ENCODE peak calls at places on chromosome 1, in six cellular contexts. One of them, this sample, is unnamed.
A peak's percentile ranks its signal among the peaks of the same experiment; 100 is the strongest.

GRCh38 chr1:18149113-18149641 is 41.6 kb downstream of the IGSF21 start:
- DNase-seq in DND-41: no peak
- DNase-seq in heart right ventricle: no peak
- DNase-seq in activated naive CD8-positive, alpha-beta T cell treated with anti-CD3 and anti-CD28 coated beads, Interleukin-2, amount 10 ng/mL, durations not matched to agents 7 days and 5 days: no peak
- DNase-seq in GM13977: no peak
- DNase-seq in NCI-H774: no peak
- DNase-seq in this sample: no peak

GRCh38 chr1:205466612-205467236 is 10.9 kb upstream of the BLACAT1 start:
- DNase-seq in DND-41: no peak
- DNase-seq in heart right ventricle: no peak
- DNase-seq in activated naive CD8-positive, alpha-beta T cell treated with anti-CD3 and anti-CD28 coated beads, Interleukin-2, amount 10 ng/mL, durations not matched to agents 7 days and 5 days: no peak
- DNase-seq in GM13977: no peak
- DNase-seq in NCI-H774: no peak
- DNase-seq in this sample: no peak

GRCh38 chr1:24903560-24903954 is 26.5 kb downstream of the RUNX3 start:
- DNase-seq in DND-41: no peak
- DNase-seq in heart right ventricle: no peak
- DNase-seq in activated naive CD8-positive, alpha-beta T cell treated with anti-CD3 and anti-CD28 coated beads, Interleukin-2, amount 10 ng/mL, durations not matched to agents 7 days and 5 days: peak; percentile 25
- DNase-seq in GM13977: peak; percentile 26
- DNase-seq in NCI-H774: no peak
- DNase-seq in this sample: no peak

GRCh38 chr1:45954401-45954847 is 151.0 kb downstream of the MAST2 start:
- DNase-seq in DND-41: no peak
- DNase-seq in heart right ventricle: no peak
- DNase-seq in activated naive CD8-positive, alpha-beta T cell treated with anti-CD3 and anti-CD28 coated beads, Interleukin-2, amount 10 ng/mL, durations not matched to agents 7 days and 5 days: no peak
- DNase-seq in GM13977: no peak
- DNase-seq in NCI-H774: no peak
- DNase-seq in this sample: peak; percentile 0

GRCh38 chr1:53111073-53111556 is 31.3 kb downstream of the SLC1A7 start:
- DNase-seq in DND-41: no peak
- DNase-seq in heart right ventricle: no peak
- DNase-seq in activated naive CD8-positive, alpha-beta T cell treated with anti-CD3 and anti-CD28 coated beads, Interleukin-2, amount 10 ng/mL, durations not matched to agents 7 days and 5 days: no peak
- DNase-seq in GM13977: no peak
- DNase-seq in NCI-H774: no peak
- DNase-seq in this sample: no peak

GRCh38 chr1:115331531-115332331 is 6.3 kb downstream of the NGF start:
- DNase-seq in DND-41: no peak
- DNase-seq in heart right ventricle: no peak
- DNase-seq in activated naive CD8-positive, alpha-beta T cell treated with anti-CD3 and anti-CD28 coated beads, Interleukin-2, amount 10 ng/mL, durations not matched to agents 7 days and 5 days: no peak
- DNase-seq in GM13977: no peak
- DNase-seq in NCI-H774: no peak
- DNase-seq in this sample: no peak

GRCh38 chr1:71228727-71229371 is 148.0 kb upstream of the ZRANB2 start:
- DNase-seq in DND-41: no peak
- DNase-seq in heart right ventricle: no peak
- DNase-seq in activated naive CD8-positive, alpha-beta T cell treated with anti-CD3 and anti-CD28 coated beads, Interleukin-2, amount 10 ng/mL, durations not matched to agents 7 days and 5 days: no peak
- DNase-seq in GM13977: no peak
- DNase-seq in NCI-H774: no peak
- DNase-seq in this sample: peak; percentile 92

GRCh38 chr1:121418369-121419049 is 233.7 kb downstream of the SRGAP2C start:
- DNase-seq in DND-41: no peak
- DNase-seq in heart right ventricle: no peak
- DNase-seq in activated naive CD8-positive, alpha-beta T cell treated with anti-CD3 and anti-CD28 coated beads, Interleukin-2, amount 10 ng/mL, durations not matched to agents 7 days and 5 days: no peak
- DNase-seq in GM13977: no peak
- DNase-seq in NCI-H774: no peak
- DNase-seq in this sample: no peak

GRCh38 chr1:117001254-117001927 is at the start of gene CD101:
- DNase-seq in DND-41: no peak
- DNase-seq in heart right ventricle: no peak
- DNase-seq in activated naive CD8-positive, alpha-beta T cell treated with anti-CD3 and anti-CD28 coated beads, Interleukin-2, amount 10 ng/mL, durations not matched to agents 7 days and 5 days: no peak
- DNase-seq in GM13977: peak; percentile 69
- DNase-seq in NCI-H774: no peak
- DNase-seq in this sample: no peak

GRCh38 chr1:237671935-237672334 is 218.8 kb downstream of the ZP4 start:
- DNase-seq in DND-41: no peak
- DNase-seq in heart right ventricle: no peak
- DNase-seq in activated naive CD8-positive, alpha-beta T cell treated with anti-CD3 and anti-CD28 coated beads, Interleukin-2, amount 10 ng/mL, durations not matched to agents 7 days and 5 days: no peak
- DNase-seq in GM13977: no peak
- DNase-seq in NCI-H774: no peak
- DNase-seq in this sample: no peak

GRCh38 chr1:28259935-28260802 is 851 bp downstream of the SESN2 start:
- DNase-seq in DND-41: peak; percentile 66
- DNase-seq in heart right ventricle: peak; percentile 74
- DNase-seq in activated naive CD8-positive, alpha-beta T cell treated with anti-CD3 and anti-CD28 coated beads, Interleukin-2, amount 10 ng/mL, durations not matched to agents 7 days and 5 days: peak; percentile 62
- DNase-seq in GM13977: peak; percentile 40
- DNase-seq in NCI-H774: no peak
- DNase-seq in this sample: peak; percentile 53

GRCh38 chr1:31532114-31532644 is 44.1 kb upstream of the TINAGL1 start:
- DNase-seq in DND-41: no peak
- DNase-seq in heart right ventricle: no peak
- DNase-seq in activated naive CD8-positive, alpha-beta T cell treated with anti-CD3 and anti-CD28 coated beads, Interleukin-2, amount 10 ng/mL, durations not matched to agents 7 days and 5 days: no peak
- DNase-seq in GM13977: no peak
- DNase-seq in NCI-H774: no peak
- DNase-seq in this sample: no peak

GRCh38 chr1:204583909-204584632 is 67.9 kb downstream of the MDM4 start:
- DNase-seq in DND-41: no peak
- DNase-seq in heart right ventricle: peak; percentile 72
- DNase-seq in activated naive CD8-positive, alpha-beta T cell treated with anti-CD3 and anti-CD28 coated beads, Interleukin-2, amount 10 ng/mL, durations not matched to agents 7 days and 5 days: no peak
- DNase-seq in GM13977: no peak
- DNase-seq in NCI-H774: peak; percentile 37
- DNase-seq in this sample: no peak

GRCh38 chr1:17598251-17598650 is 58.8 kb downstream of the ARHGEF10L start:
- DNase-seq in DND-41: no peak
- DNase-seq in heart right ventricle: no peak
- DNase-seq in activated naive CD8-positive, alpha-beta T cell treated with anti-CD3 and anti-CD28 coated beads, Interleukin-2, amount 10 ng/mL, durations not matched to agents 7 days and 5 days: no peak
- DNase-seq in GM13977: no peak
- DNase-seq in NCI-H774: no peak
- DNase-seq in this sample: no peak

GRCh38 chr1:198845851-198846250 is 207.0 kb downstream of the PTPRC start:
- DNase-seq in DND-41: no peak
- DNase-seq in heart right ventricle: no peak
- DNase-seq in activated naive CD8-positive, alpha-beta T cell treated with anti-CD3 and anti-CD28 coated beads, Interleukin-2, amount 10 ng/mL, durations not matched to agents 7 days and 5 days: no peak
- DNase-seq in GM13977: no peak
- DNase-seq in NCI-H774: no peak
- DNase-seq in this sample: no peak

GRCh38 chr1:35243681-35244080 is 24.8 kb upstream of the ZMYM4 start:
- DNase-seq in DND-41: no peak
- DNase-seq in heart right ventricle: no peak
- DNase-seq in activated naive CD8-positive, alpha-beta T cell treated with anti-CD3 and anti-CD28 coated beads, Interleukin-2, amount 10 ng/mL, durations not matched to agents 7 days and 5 days: no peak
- DNase-seq in GM13977: no peak
- DNase-seq in NCI-H774: peak; percentile 79
- DNase-seq in this sample: peak; percentile 23

GRCh38 chr1:180188103-180188506 is 33.4 kb downstream of the QSOX1 start:
- DNase-seq in DND-41: peak; percentile 44
- DNase-seq in heart right ventricle: peak; percentile 38
- DNase-seq in activated naive CD8-positive, alpha-beta T cell treated with anti-CD3 and anti-CD28 coated beads, Interleukin-2, amount 10 ng/mL, durations not matched to agents 7 days and 5 days: no peak
- DNase-seq in GM13977: peak; percentile 65
- DNase-seq in NCI-H774: peak; percentile 49
- DNase-seq in this sample: peak; percentile 74

GRCh38 chr1:61387829-61388228 is 305.5 kb downstream of the NFIA start:
- DNase-seq in DND-41: no peak
- DNase-seq in heart right ventricle: no peak
- DNase-seq in activated naive CD8-positive, alpha-beta T cell treated with anti-CD3 and anti-CD28 coated beads, Interleukin-2, amount 10 ng/mL, durations not matched to agents 7 days and 5 days: no peak
- DNase-seq in GM13977: no peak
- DNase-seq in NCI-H774: no peak
- DNase-seq in this sample: no peak

GRCh38 chr1:109906160-109906838 is 4.3 kb upstream of the CSF1 start:
- DNase-seq in DND-41: peak; percentile 62
- DNase-seq in heart right ventricle: no peak
- DNase-seq in activated naive CD8-positive, alpha-beta T cell treated with anti-CD3 and anti-CD28 coated beads, Interleukin-2, amount 10 ng/mL, durations not matched to agents 7 days and 5 days: peak; percentile 56
- DNase-seq in GM13977: peak; percentile 88
- DNase-seq in NCI-H774: no peak
- DNase-seq in this sample: no peak

GRCh38 chr1:47524272-47524671 is 86.4 kb downstream of the FOXD2 start:
- DNase-seq in DND-41: no peak
- DNase-seq in heart right ventricle: no peak
- DNase-seq in activated naive CD8-positive, alpha-beta T cell treated with anti-CD3 and anti-CD28 coated beads, Interleukin-2, amount 10 ng/mL, durations not matched to agents 7 days and 5 days: no peak
- DNase-seq in GM13977: no peak
- DNase-seq in NCI-H774: no peak
- DNase-seq in this sample: no peak

GRCh38 chr1:40371707-40372258 is 1.7 kb upstream of the SMAP2 start:
- DNase-seq in DND-41: no peak
- DNase-seq in heart right ventricle: no peak
- DNase-seq in activated naive CD8-positive, alpha-beta T cell treated with anti-CD3 and anti-CD28 coated beads, Interleukin-2, amount 10 ng/mL, durations not matched to agents 7 days and 5 days: no peak
- DNase-seq in GM13977: no peak
- DNase-seq in NCI-H774: no peak
- DNase-seq in this sample: no peak

GRCh38 chr1:186813420-186813819 is 15.3 kb upstream of the PLA2G4A start:
- DNase-seq in DND-41: no peak
- DNase-seq in heart right ventricle: no peak
- DNase-seq in activated naive CD8-positive, alpha-beta T cell treated with anti-CD3 and anti-CD28 coated beads, Interleukin-2, amount 10 ng/mL, durations not matched to agents 7 days and 5 days: no peak
- DNase-seq in GM13977: no peak
- DNase-seq in NCI-H774: no peak
- DNase-seq in this sample: no peak

GRCh38 chr1:206951318-206952105 is 5.2 kb upstream of the PIGR start:
- DNase-seq in DND-41: no peak
- DNase-seq in heart right ventricle: no peak
- DNase-seq in activated naive CD8-positive, alpha-beta T cell treated with anti-CD3 and anti-CD28 coated beads, Interleukin-2, amount 10 ng/mL, durations not matched to agents 7 days and 5 days: no peak
- DNase-seq in GM13977: no peak
- DNase-seq in NCI-H774: no peak
- DNase-seq in this sample: no peak

GRCh38 chr1:27388337-27389005 is 4.0 kb upstream of the GPR3 start:
- DNase-seq in DND-41: peak; percentile 71
- DNase-seq in heart right ventricle: peak; percentile 68
- DNase-seq in activated naive CD8-positive, alpha-beta T cell treated with anti-CD3 and anti-CD28 coated beads, Interleukin-2, amount 10 ng/mL, durations not matched to agents 7 days and 5 days: peak; percentile 78
- DNase-seq in GM13977: peak; percentile 81
- DNase-seq in NCI-H774: peak; percentile 3
- DNase-seq in this sample: peak; percentile 49

GRCh38 chr1:184118051-184118450 is 66.5 kb downstream of the TSEN15 start:
- DNase-seq in DND-41: no peak
- DNase-seq in heart right ventricle: no peak
- DNase-seq in activated naive CD8-positive, alpha-beta T cell treated with anti-CD3 and anti-CD28 coated beads, Interleukin-2, amount 10 ng/mL, durations not matched to agents 7 days and 5 days: no peak
- DNase-seq in GM13977: no peak
- DNase-seq in NCI-H774: no peak
- DNase-seq in this sample: no peak

GRCh38 chr1:33153650-33154049 is 28.2 kb downstream of the TRIM62 start:
- DNase-seq in DND-41: no peak
- DNase-seq in heart right ventricle: no peak
- DNase-seq in activated naive CD8-positive, alpha-beta T cell treated with anti-CD3 and anti-CD28 coated beads, Interleukin-2, amount 10 ng/mL, durations not matched to agents 7 days and 5 days: no peak
- DNase-seq in GM13977: no peak
- DNase-seq in NCI-H774: no peak
- DNase-seq in this sample: no peak

GRCh38 chr1:58568911-58569310 is 8.1 kb downstream of the TACSTD2 start:
- DNase-seq in DND-41: no peak
- DNase-seq in heart right ventricle: no peak
- DNase-seq in activated naive CD8-positive, alpha-beta T cell treated with anti-CD3 and anti-CD28 coated beads, Interleukin-2, amount 10 ng/mL, durations not matched to agents 7 days and 5 days: no peak
- DNase-seq in GM13977: no peak
- DNase-seq in NCI-H774: no peak
- DNase-seq in this sample: no peak

GRCh38 chr1:45769261-45769932 is 18.9 kb upstream of the IPP start:
- DNase-seq in DND-41: no peak
- DNase-seq in heart right ventricle: no peak
- DNase-seq in activated naive CD8-positive, alpha-beta T cell treated with anti-CD3 and anti-CD28 coated beads, Interleukin-2, amount 10 ng/mL, durations not matched to agents 7 days and 5 days: no peak
- DNase-seq in GM13977: no peak
- DNase-seq in NCI-H774: no peak
- DNase-seq in this sample: no peak